ENCODE peak calls at places on chromosomes 11 and 22, in six cellular contexts. One of them, this sample, is unnamed.

GRCh38 chr11:33269822-33270221 is 12.6 kb downstream of the HIPK3 start:
- DNase-seq in upper lobe of right lung: no peak
- DNase-seq in RWPE1: no peak
- DNase-seq in A549: no peak
- DNase-seq in GM13977: no peak
- DNase-seq in AG04449: no peak
- DNase-seq in this sample: no peak

GRCh38 chr22:49372111-49372529 is 455.6 kb downstream of the BRD1 start:
- DNase-seq in upper lobe of right lung: peak
- DNase-seq in RWPE1: no peak
- DNase-seq in A549: no peak
- DNase-seq in GM13977: no peak
- DNase-seq in AG04449: no peak
- DNase-seq in this sample: no peak

GRCh38 chr22:50544746-50545253 is 899 bp upstream of the KLHDC7B start:
- DNase-seq in upper lobe of right lung: peak
- DNase-seq in RWPE1: no peak
- DNase-seq in A549: no peak
- DNase-seq in GM13977: peak
- DNase-seq in AG04449: no peak
- DNase-seq in this sample: peak

GRCh38 chr11:7965386-7965785 is at the start of gene NLRP10:
- DNase-seq in upper lobe of right lung: no peak
- DNase-seq in RWPE1: peak
- DNase-seq in A549: no peak
- DNase-seq in GM13977: no peak
- DNase-seq in AG04449: peak
- DNase-seq in this sample: no peak

GRCh38 chr22:42179616-42180015 is 49.0 kb upstream of the CYP2D6 start:
- DNase-seq in upper lobe of right lung: no peak
- DNase-seq in RWPE1: no peak
- DNase-seq in A549: no peak
- DNase-seq in GM13977: no peak
- DNase-seq in AG04449: peak
- DNase-seq in this sample: no peak

GRCh38 chr22:28299329-28299728 is 380.3 kb upstream of the PITPNB start:
- DNase-seq in upper lobe of right lung: no peak
- DNase-seq in RWPE1: no peak
- DNase-seq in A549: no peak
- DNase-seq in GM13977: no peak
- DNase-seq in AG04449: no peak
- DNase-seq in this sample: no peak

GRCh38 chr22:27730649-27731433 is 70.7 kb downstream of the MN1 start:
- DNase-seq in upper lobe of right lung: peak
- DNase-seq in RWPE1: no peak
- DNase-seq in A549: no peak
- DNase-seq in GM13977: no peak
- DNase-seq in AG04449: no peak
- DNase-seq in this sample: no peak

GRCh38 chr22:28674121-28674563 is 5.5 kb downstream of the TTC28 start:
- DNase-seq in upper lobe of right lung: no peak
- DNase-seq in RWPE1: no peak
- DNase-seq in A549: no peak
- DNase-seq in GM13977: peak
- DNase-seq in AG04449: peak
- DNase-seq in this sample: peak

GRCh38 chr11:113397821-113398220 is 10.2 kb downstream of the ANKK1 start:
- DNase-seq in upper lobe of right lung: no peak
- DNase-seq in RWPE1: no peak
- DNase-seq in A549: no peak
- DNase-seq in GM13977: no peak
- DNase-seq in AG04449: no peak
- DNase-seq in this sample: no peak

GRCh38 chr11:9806946-9807687 is 143.2 kb downstream of the SWAP70 start:
- DNase-seq in upper lobe of right lung: no peak
- DNase-seq in RWPE1: no peak
- DNase-seq in A549: no peak
- DNase-seq in GM13977: no peak
- DNase-seq in AG04449: no peak
- DNase-seq in this sample: no peak

GRCh38 chr22:38172489-38173155 is 9.0 kb downstream of the PLA2G6 start:
- DNase-seq in upper lobe of right lung: peak
- DNase-seq in RWPE1: no peak
- DNase-seq in A549: no peak
- DNase-seq in GM13977: no peak
- DNase-seq in AG04449: no peak
- DNase-seq in this sample: no peak

GRCh38 chr22:22085702-22086500 is 103.3 kb upstream of the TOP3B start:
- DNase-seq in upper lobe of right lung: no peak
- DNase-seq in RWPE1: no peak
- DNase-seq in A549: no peak
- DNase-seq in GM13977: no peak
- DNase-seq in AG04449: no peak
- DNase-seq in this sample: no peak

GRCh38 chr11:15888596-15889345 is 467.6 kb downstream of the SOX6 start:
- DNase-seq in upper lobe of right lung: no peak
- DNase-seq in RWPE1: no peak
- DNase-seq in A549: no peak
- DNase-seq in GM13977: no peak
- DNase-seq in AG04449: no peak
- DNase-seq in this sample: no peak

GRCh38 chr22:39713799-39714290 is 143.3 kb downstream of the CACNA1I start:
- DNase-seq in upper lobe of right lung: peak
- DNase-seq in RWPE1: no peak
- DNase-seq in A549: no peak
- DNase-seq in GM13977: no peak
- DNase-seq in AG04449: no peak
- DNase-seq in this sample: no peak

GRCh38 chr11:80521592-80521991 is 1080.8 kb upstream of the TENM4 start:
- DNase-seq in upper lobe of right lung: no peak
- DNase-seq in RWPE1: peak
- DNase-seq in A549: no peak
- DNase-seq in GM13977: no peak
- DNase-seq in AG04449: no peak
- DNase-seq in this sample: no peak

GRCh38 chr22:19689408-19689807 is 24.9 kb upstream of the SEPTIN5 start:
- DNase-seq in upper lobe of right lung: peak
- DNase-seq in RWPE1: no peak
- DNase-seq in A549: no peak
- DNase-seq in GM13977: no peak
- DNase-seq in AG04449: no peak
- DNase-seq in this sample: no peak
- TF ChIP-seq CTCF in upper lobe of right lung: no peak
- TF ChIP-seq CTCF in RWPE1: no peak
- TF ChIP-seq CTCF in A549: no peak
- TF ChIP-seq CTCF in GM13977: no peak
- TF ChIP-seq CTCF in AG04449: no peak
- TF ChIP-seq CTCF in this sample: no peak

GRCh38 chr11:11152877-11153276 is 200.2 kb downstream of the CSNK2A3 start:
- DNase-seq in upper lobe of right lung: no peak
- DNase-seq in RWPE1: no peak
- DNase-seq in A549: no peak
- DNase-seq in GM13977: no peak
- DNase-seq in AG04449: no peak
- DNase-seq in this sample: no peak

GRCh38 chr11:11155962-11156815 is 196.9 kb downstream of the CSNK2A3 start:
- DNase-seq in upper lobe of right lung: no peak
- DNase-seq in RWPE1: no peak
- DNase-seq in A549: peak
- DNase-seq in GM13977: peak
- DNase-seq in AG04449: no peak
- DNase-seq in this sample: peak

DNA sequence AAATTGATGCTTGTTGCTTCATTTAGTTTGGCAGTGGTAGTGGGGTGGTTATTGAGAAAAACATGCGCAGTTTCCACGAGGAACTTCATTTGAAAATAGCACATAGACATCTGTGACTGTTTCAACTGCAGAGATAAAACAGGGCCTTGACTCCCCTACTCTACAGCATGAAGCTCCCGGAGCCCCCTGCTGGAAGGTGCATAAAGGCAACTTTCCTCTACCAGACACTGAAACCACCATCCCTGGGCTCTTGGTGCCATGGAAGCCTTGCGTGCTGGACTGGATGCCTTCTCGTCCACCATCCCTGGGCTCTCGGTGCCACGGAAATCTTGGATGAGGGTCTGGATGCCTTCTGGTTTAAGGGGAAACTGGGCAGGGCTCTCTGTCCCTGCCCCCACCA is 195.8 kb downstream of the CSNK2A3 start:
- DNase-seq in upper lobe of right lung: no peak
- DNase-seq in RWPE1: no peak
- DNase-seq in A549: peak
- DNase-seq in GM13977: peak
- DNase-seq in AG04449: no peak
- DNase-seq in this sample: no peak
- TF ChIP-seq CTCF in upper lobe of right lung: peak
- TF ChIP-seq CTCF in RWPE1: peak
- TF ChIP-seq CTCF in A549: peak
- TF ChIP-seq CTCF in GM13977: no peak
- TF ChIP-seq CTCF in AG04449: peak
- TF ChIP-seq CTCF in this sample: peak

DNA sequence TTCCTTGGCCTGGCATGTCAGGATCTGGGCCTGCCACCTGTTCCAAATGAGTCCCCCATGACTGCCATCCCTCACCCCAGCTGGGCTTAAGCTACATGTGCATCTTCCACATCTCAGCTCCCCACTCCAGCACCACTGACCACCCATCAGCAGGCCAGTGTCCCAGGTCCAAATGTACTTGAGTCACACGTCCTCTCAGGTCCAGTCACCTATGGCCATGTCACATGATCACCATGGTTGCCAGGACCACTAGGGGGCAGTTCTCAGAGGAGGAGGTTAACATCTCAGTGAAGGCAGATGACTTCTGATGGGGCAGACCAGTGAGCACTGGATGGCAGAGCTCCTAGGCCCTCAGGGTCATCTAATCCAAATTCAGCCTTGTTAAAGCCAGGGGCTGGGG is 41.9 kb upstream of the WNT11 start:
- DNase-seq in upper lobe of right lung: no peak
- DNase-seq in RWPE1: no peak
- DNase-seq in A549: peak
- DNase-seq in GM13977: peak
- DNase-seq in AG04449: no peak
- DNase-seq in this sample: no peak
- TF ChIP-seq CTCF in upper lobe of right lung: peak
- TF ChIP-seq CTCF in RWPE1: no peak
- TF ChIP-seq CTCF in A549: peak
- TF ChIP-seq CTCF in GM13977: peak
- TF ChIP-seq CTCF in AG04449: no peak
- TF ChIP-seq CTCF in this sample: peak

GRCh38 chr11:61120865-61121831 is 18.9 kb downstream of the CD5 start:
- DNase-seq in upper lobe of right lung: peak
- DNase-seq in RWPE1: no peak
- DNase-seq in A549: no peak
- DNase-seq in GM13977: peak
- DNase-seq in AG04449: no peak
- DNase-seq in this sample: no peak
- TF ChIP-seq CTCF in upper lobe of right lung: no peak
- TF ChIP-seq CTCF in RWPE1: no peak
- TF ChIP-seq CTCF in A549: no peak
- TF ChIP-seq CTCF in GM13977: no peak
- TF ChIP-seq CTCF in AG04449: no peak
- TF ChIP-seq CTCF in this sample: no peak

DNA sequence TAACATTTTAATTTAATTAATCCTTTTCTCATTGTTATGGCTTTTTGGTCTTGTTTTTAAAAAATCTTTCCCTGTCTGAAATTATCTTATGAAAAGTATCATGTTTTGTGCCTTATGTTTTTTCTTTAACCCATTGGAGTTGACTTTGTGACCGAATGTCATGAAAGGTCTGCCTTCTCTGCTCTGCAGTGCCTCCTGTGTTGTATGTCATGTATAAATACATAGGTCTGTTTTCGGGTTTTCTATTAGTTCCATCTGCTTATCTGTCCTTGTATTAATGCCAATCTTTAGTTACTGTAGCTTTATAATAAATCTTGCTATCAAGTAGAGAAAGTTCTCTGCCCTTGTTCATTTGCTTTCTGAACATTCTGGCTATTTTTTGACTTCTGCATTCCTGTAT is 73.0 kb downstream of the ZBTB44 start:
- DNase-seq in upper lobe of right lung: no peak
- DNase-seq in RWPE1: no peak
- DNase-seq in A549: no peak
- DNase-seq in GM13977: no peak
- DNase-seq in AG04449: no peak
- DNase-seq in this sample: no peak
- TF ChIP-seq CTCF in upper lobe of right lung: no peak
- TF ChIP-seq CTCF in RWPE1: no peak
- TF ChIP-seq CTCF in A549: no peak
- TF ChIP-seq CTCF in GM13977: no peak
- TF ChIP-seq CTCF in AG04449: no peak
- TF ChIP-seq CTCF in this sample: no peak

GRCh38 chr11:57203882-57204281 is 22.1 kb downstream of the LRRC55 start:
- DNase-seq in upper lobe of right lung: no peak
- DNase-seq in RWPE1: no peak
- DNase-seq in A549: no peak
- DNase-seq in GM13977: no peak
- DNase-seq in AG04449: no peak
- DNase-seq in this sample: no peak

GRCh38 chr11:57202282-57202681 is 20.5 kb downstream of the LRRC55 start:
- DNase-seq in upper lobe of right lung: no peak
- DNase-seq in RWPE1: no peak
- DNase-seq in A549: no peak
- DNase-seq in GM13977: no peak
- DNase-seq in AG04449: no peak
- DNase-seq in this sample: no peak

GRCh38 chr11:57207160-57207559 is 25.4 kb downstream of the LRRC55 start:
- DNase-seq in upper lobe of right lung: no peak
- DNase-seq in RWPE1: no peak
- DNase-seq in A549: no peak
- DNase-seq in GM13977: no peak
- DNase-seq in AG04449: no peak
- DNase-seq in this sample: no peak

GRCh38 chr11:57203359-57203758 is 21.6 kb downstream of the LRRC55 start:
- DNase-seq in upper lobe of right lung: no peak
- DNase-seq in RWPE1: no peak
- DNase-seq in A549: no peak
- DNase-seq in GM13977: no peak
- DNase-seq in AG04449: no peak
- DNase-seq in this sample: no peak

DNA sequence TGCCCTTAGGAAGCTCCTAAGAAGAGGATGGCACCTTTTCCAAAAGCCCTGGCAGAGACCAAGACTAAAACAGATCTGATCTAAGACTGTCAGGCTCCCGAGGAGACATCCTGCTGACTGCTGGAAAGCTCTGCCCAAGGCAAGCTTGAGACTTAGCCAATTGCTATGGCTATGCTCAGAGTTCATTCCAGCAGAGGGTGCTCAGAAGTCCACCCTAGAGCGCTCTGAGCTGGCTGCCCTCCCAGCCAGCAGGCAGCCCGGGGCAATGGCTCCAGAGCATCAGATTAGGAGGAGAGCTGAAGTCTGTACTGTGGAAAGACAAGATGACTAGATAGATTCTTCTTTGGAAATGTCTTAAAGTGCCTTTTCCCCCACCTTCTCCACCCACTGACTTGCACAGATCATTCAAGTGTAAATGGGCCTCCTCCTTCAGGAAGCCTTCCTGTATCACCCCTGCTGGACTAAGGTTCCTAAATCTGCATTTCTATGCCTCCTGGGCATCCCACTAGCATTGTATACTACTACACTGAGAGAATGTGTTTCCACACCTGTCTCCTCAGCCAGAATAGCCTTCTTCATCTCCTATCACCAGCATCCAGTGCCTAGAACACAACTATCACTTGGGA is 23.4 kb downstream of the LRRC55 start:
- DNase-seq in upper lobe of right lung: no peak
- DNase-seq in RWPE1: no peak
- DNase-seq in A549: no peak
- DNase-seq in GM13977: no peak
- DNase-seq in AG04449: peak
- DNase-seq in this sample: no peak
- TF ChIP-seq CTCF in upper lobe of right lung: peak
- TF ChIP-seq CTCF in RWPE1: no peak
- TF ChIP-seq CTCF in A549: no peak
- TF ChIP-seq CTCF in GM13977: no peak
- TF ChIP-seq CTCF in AG04449: peak
- TF ChIP-seq CTCF in this sample: no peak